ENCODE peak calls at places on chromosomes 2 and 18, in four cellular contexts. U is H1, J is HepG2, I is K562. L is an unnamed sample.

GRCh38 chr18:49764032-49764431 is 49.3 kb downstream of the ACAA2 start:
- DNase-seq in U (no peak), J (no peak), I (no peak), L (no peak)

GRCh38 chr2:10022041-10022421 is 21.3 kb upstream of the KLF11 start:
- DNase-seq in U (no peak), J (no peak), I (no peak), L (no peak)

GRCh38 chr2:115208493-115209164 is 766.2 kb downstream of the DPP10 start:
- DNase-seq in U (no peak), J (no peak), I (no peak), L (no peak)

GRCh38 chr2:9793918-9794717 is 49.2 kb upstream of the TAF1B start:
- DNase-seq in U (no peak), J (no peak), I (no peak), L (no peak)

GRCh38 chr2:210007895-210008294 is 5.5 kb downstream of the RPE start:
- DNase-seq in U (no peak), J (no peak), I (no peak), L (no peak)

GRCh38 chr2:105797298-105797819 is 52.6 kb downstream of the NCK2 start:
- DNase-seq in U (no peak), J (peak), I (no peak), L (peak)

GRCh38 chr2:23131066-23131575 is 253.9 kb upstream of the KLHL29 start:
- DNase-seq in U (no peak), J (no peak), I (no peak), L (no peak)

GRCh38 chr2:105375001-105375561 is 23.8 kb downstream of the FHL2 start:
- DNase-seq in U (no peak), J (no peak), I (no peak), L (no peak)

GRCh38 chr2:179524940-179525339 is 260.3 kb upstream of the SESTD1 start:
- DNase-seq in U (no peak), J (peak), I (no peak), L (no peak)

GRCh38 chr2:118614856-118615255 is 232.6 kb downstream of the EN1 start:
- DNase-seq in U (no peak), J (no peak), I (no peak), L (no peak)

GRCh38 chr2:105734762-105735538 is 9.8 kb upstream of the NCK2 start:
- DNase-seq in U (no peak), J (no peak), I (no peak), L (no peak)

GRCh38 chr18:75238786-75239185 is 28.2 kb downstream of the TSHZ1 start:
- DNase-seq in U (no peak), J (no peak), I (no peak), L (no peak)

GRCh38 chr2:15163316-15163715 is 397.8 kb downstream of the NBAS start:
- DNase-seq in U (no peak), J (no peak), I (no peak), L (no peak)

GRCh38 chr2:229715895-229716507 is 1.6 kb upstream of the DNER start:
- DNase-seq in U (no peak), J (peak), I (no peak), L (no peak)

GRCh38 chr2:96760986-96761832 is 507 bp downstream of the CNNM4 start:
- DNase-seq in U (no peak), J (peak), I (no peak), L (no peak)

GRCh38 chr2:238286095-238286494 is 2.3 kb downstream of the PER2 start:
- DNase-seq in U (no peak), J (no peak), I (no peak), L (no peak)

GRCh38 chr2:33909945-33910344 is 310.8 kb upstream of the FAM98A start:
- DNase-seq in U (no peak), J (peak), I (no peak), L (no peak)

GRCh38 chr2:217918220-217919024 is 84.4 kb downstream of the TNS1 start:
- DNase-seq in U (no peak), J (peak), I (peak), L (no peak)

GRCh38 chr2:165594935-165595255 is 125.4 kb downstream of the CSRNP3 start:
- DNase-seq in U (no peak), J (no peak), I (no peak), L (peak)

GRCh38 chr2:117794668-117795067 is 19.8 kb upstream of the DDX18 start:
- DNase-seq in U (no peak), J (no peak), I (no peak), L (no peak)

GRCh38 chr2:184041077-184041476 is 557.3 kb upstream of the ZNF804A start:
- DNase-seq in U (no peak), J (no peak), I (no peak), L (no peak)

GRCh38 chr2:215420471-215420935 is 15.4 kb downstream of the FN1 start:
- DNase-seq in U (no peak), J (peak), I (peak), L (no peak)

GRCh38 chr2:96145028-96145939 is at the start of gene DUSP2:
- DNase-seq in U (no peak), J (no peak), I (no peak), L (peak)

DNA sequence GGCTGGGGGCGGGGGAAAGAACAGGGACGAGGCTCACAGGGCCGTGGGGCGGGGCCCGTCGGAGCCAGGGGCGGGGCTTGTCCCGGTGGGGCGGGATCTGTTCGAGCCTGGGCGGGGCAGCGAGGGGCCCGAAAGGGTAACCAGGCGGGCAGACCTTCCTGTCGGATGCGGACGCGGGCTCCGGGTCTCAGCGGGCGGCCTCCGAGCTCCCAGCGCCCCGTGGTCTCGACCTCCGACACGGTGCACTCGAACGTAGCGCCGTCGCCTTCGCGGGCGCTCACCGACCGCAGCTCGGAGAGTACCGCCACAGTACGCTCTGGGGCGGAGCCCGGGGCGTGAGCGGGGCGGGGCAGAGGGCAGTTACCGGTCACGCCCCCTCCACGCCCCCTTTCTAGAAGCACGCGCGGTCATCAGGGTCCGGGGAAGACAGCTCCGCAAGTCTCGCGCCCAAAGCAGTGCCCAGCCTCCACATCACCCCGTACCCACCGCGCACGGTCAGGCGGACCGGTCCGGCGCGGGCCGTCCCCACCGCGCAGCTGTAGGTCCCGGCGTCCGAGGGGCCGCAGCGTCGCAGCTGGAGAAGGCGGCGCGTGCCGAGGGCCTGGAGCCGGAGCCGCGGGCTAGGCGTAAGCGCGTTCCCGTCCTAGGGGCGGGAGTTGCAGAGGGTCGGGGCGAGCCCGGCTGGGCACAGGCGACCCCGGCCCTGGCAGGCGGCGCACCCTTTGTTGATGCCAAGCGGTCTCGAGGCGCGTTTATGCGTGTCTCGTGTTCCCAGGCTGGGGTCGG is 8.7 kb downstream of the TMEM198 start:
- DNase-seq in U (no peak), J (peak), I (peak), L (no peak)
- TF ChIP-seq BRCA1 in U (no peak), J (no peak), I (no peak), L (no peak)

GRCh38 chr2:19720306-19720705 is 181.5 kb downstream of the TTC32 start:
- DNase-seq in U (no peak), J (no peak), I (no peak), L (no peak)
- TF ChIP-seq BRCA1 in U (no peak), J (no peak), I (no peak), L (no peak)

GRCh38 chr2:64371727-64372126 is 82.2 kb upstream of the LGALSL start:
- DNase-seq in U (no peak), J (no peak), I (no peak), L (no peak)
- TF ChIP-seq BRCA1 in U (no peak), J (no peak), I (no peak), L (no peak)

GRCh38 chr2:43105586-43106562 is 120.5 kb downstream of the ZFP36L2 start:
- DNase-seq in U (no peak), J (peak), I (peak), L (peak)
- TF ChIP-seq BRCA1 in U (no peak), J (no peak), I (no peak), L (no peak)

GRCh38 chr2:19114754-19115231 is 243.6 kb downstream of the OSR1 start:
- DNase-seq in U (no peak), J (no peak), I (no peak), L (no peak)
- TF ChIP-seq BRCA1 in U (no peak), J (no peak), I (no peak), L (no peak)

DNA sequence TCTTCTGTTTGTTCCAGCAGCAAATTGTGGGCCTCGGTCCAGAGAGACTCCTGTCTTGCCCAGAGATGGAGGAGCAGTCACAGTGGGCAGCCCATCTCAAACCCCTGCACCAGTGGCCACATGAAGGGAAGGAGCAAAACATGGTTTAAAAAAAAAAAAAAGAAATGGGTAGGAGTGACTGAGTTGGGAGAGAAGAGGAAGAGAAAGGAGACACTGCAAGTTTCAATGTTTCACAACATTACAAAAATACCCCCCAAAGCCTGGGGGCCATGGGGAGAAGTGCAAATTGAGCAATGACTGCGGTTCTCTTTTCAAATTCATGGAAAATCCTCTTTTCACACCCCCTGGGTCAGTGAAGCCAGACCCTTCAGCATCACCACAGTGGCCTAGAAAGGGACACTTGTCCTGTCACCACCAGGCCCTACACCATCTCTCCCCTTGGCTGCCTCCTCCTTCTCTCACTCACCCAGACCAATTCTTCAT is 117.1 kb downstream of the ZFP36L2 start:
- DNase-seq in U (no peak), J (no peak), I (no peak), L (no peak)
- TF ChIP-seq BRCA1 in U (no peak), J (no peak), I (no peak), L (no peak)

GRCh38 chr2:20165677-20166509 is 59.0 kb downstream of the SDC1 start:
- DNase-seq in U (no peak), J (no peak), I (no peak), L (no peak)
- TF ChIP-seq BRCA1 in U (no peak), J (no peak), I (no peak), L (no peak)

GRCh38 chr2:99201959-99202678 is 21.1 kb downstream of the MRPL30 start:
- DNase-seq in U (no peak), J (no peak), I (peak), L (no peak)

GRCh38 chr2:99200232-99200631 is 19.2 kb downstream of the MRPL30 start:
- DNase-seq in U (no peak), J (no peak), I (no peak), L (no peak)

GRCh38 chr2:99205491-99205890 is 24.5 kb downstream of the MRPL30 start:
- DNase-seq in U (no peak), J (no peak), I (no peak), L (no peak)
- TF ChIP-seq BRCA1 in U (no peak), J (no peak), I (no peak), L (no peak)

DNA sequence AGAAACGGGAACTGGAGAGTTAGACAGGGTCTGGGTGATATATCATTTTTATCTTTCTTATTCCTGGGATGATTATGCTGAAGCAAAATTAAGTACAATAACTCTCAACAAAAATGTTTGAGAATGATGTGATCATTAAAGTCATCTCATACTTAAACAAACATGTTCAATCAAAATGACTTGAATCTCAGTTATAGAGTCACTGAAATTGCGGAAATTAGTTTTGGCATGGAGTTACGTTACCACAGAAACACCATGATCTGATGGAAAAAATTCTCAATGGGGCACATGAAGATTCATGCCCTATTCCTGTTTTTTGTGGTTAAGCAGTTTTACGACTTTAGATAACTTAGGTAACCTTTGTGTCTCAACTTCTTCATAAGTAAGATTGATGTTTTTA is 757.7 kb downstream of the EPHA4 start:
- DNase-seq in U (no peak), J (no peak), I (no peak), L (no peak)
- TF ChIP-seq BRCA1 in U (no peak), J (no peak), I (no peak), L (no peak)

GRCh38 chr18:76572517-76573247 is 77.6 kb upstream of the ZNF516 start:
- DNase-seq in U (no peak), J (peak), I (no peak), L (no peak)
- TF ChIP-seq BRCA1 in U (no peak), J (no peak), I (no peak), L (no peak)

L was measured in GM12878.